ENCODE peak calls at places on chromosomes 5 and 9, in seven cellular contexts. T is fibroblast of the aortic adventitia, U is psoas muscle, M is kidney tubule cell, A is HuH-7, S is NCI-H1105, R is colonic mucosa. O is an unnamed sample.

GRCh38 chr9:98549401-98549800 is 159.3 kb downstream of the GABBR2 start:
- DNase-seq in T (no peak), A (no peak), U (no peak), M (no peak), S (no peak), R (no peak), O (no peak)

GRCh38 chr5:176595386-176595943 is 14.5 kb downstream of the GPRIN1 start:
- DNase-seq in S (no peak), R (no peak), M (no peak), U (no peak), T (no peak), A (no peak), O (no peak)

GRCh38 chr9:19232830-19233194 is 2.3 kb downstream of the DENND4C start:
- DNase-seq in S (no peak), A (no peak), R (no peak), M (peak; percentile 14), T (peak; percentile 71), U (no peak), O (no peak)

GRCh38 chr9:2170737-2171136 is 155.6 kb downstream of the SMARCA2 start:
- DNase-seq in R (no peak), T (no peak), M (no peak), U (no peak), S (no peak), A (no peak), O (no peak)

GRCh38 chr9:83701769-83702168 is 6.0 kb downstream of the UBQLN1 start:
- DNase-seq in A (no peak), S (no peak), U (no peak), M (peak; percentile 76), R (no peak), T (peak; percentile 80), O (no peak)

GRCh38 chr5:122144236-122144635 is 14.9 kb downstream of the ZNF474 start:
- DNase-seq in T (no peak), R (no peak), S (no peak), M (peak; percentile 36), U (no peak), A (no peak), O (no peak)

GRCh38 chr9:35690447-35691324 is 961 bp upstream of the TPM2 start:
- DNase-seq in U (peak; percentile 90), S (no peak), M (peak; percentile 56), T (peak; percentile 71), A (peak; percentile 82), R (peak; percentile 73), O (peak; percentile 93)

GRCh38 chr9:34986541-34987047 is 3.0 kb upstream of the DNAJB5 start:
- DNase-seq in S (peak; percentile 20), M (peak; percentile 35), U (no peak), T (no peak), A (no peak), R (no peak), O (peak; percentile 36)

GRCh38 chr5:121954086-121954485 is 7.7 kb upstream of the SRFBP1 start:
- DNase-seq in A (no peak), U (no peak), T (no peak), R (no peak), S (no peak), M (no peak), O (no peak)

GRCh38 chr5:112973036-112973435 is 3.6 kb upstream of the DCP2 start:
- DNase-seq in T (no peak), M (peak; percentile 69), R (no peak), U (no peak), S (no peak), A (no peak), O (no peak)

GRCh38 chr9:88754452-88754851 is 219.5 kb downstream of the NXNL2 start:
- DNase-seq in M (no peak), R (no peak), T (no peak), A (no peak), U (no peak), S (no peak), O (no peak)

GRCh38 chr5:107247427-107247826 is 423.3 kb downstream of the EFNA5 start:
- DNase-seq in R (no peak), A (no peak), S (no peak), T (no peak), M (peak; percentile 63), U (no peak), O (no peak)

GRCh38 chr9:95138474-95138873 is 179.0 kb downstream of the FANCC start:
- DNase-seq in S (peak; percentile 93), U (peak; percentile 88), M (peak; percentile 47), A (no peak), T (no peak), R (no peak), O (no peak)

GRCh38 chr9:69502671-69503301 is 169.4 kb downstream of the APBA1 start:
- DNase-seq in A (no peak), S (no peak), T (peak; percentile 49), R (no peak), M (peak; percentile 19), U (no peak), O (peak; percentile 32)

GRCh38 chr9:112012026-112012902 is 115.7 kb downstream of the UGCG start:
- DNase-seq in T (peak; percentile 96), M (peak; percentile 97), S (no peak), R (peak; percentile 73), A (no peak), U (peak; percentile 67), O (peak; percentile 91)

GRCh38 chr5:110371011-110371724 is 355.3 kb downstream of the TMEM232 start:
- DNase-seq in U (no peak), A (no peak), T (no peak), R (no peak), M (peak; percentile 89), S (no peak), O (no peak)

GRCh38 chr9:108994695-108995094 is 18.6 kb downstream of the CTNNAL1 start:
- DNase-seq in R (no peak), S (no peak), A (no peak), M (peak; percentile 87), U (peak; percentile 53), T (peak; percentile 65), O (peak; percentile 14)

GRCh38 chr9:61665829-61666228 is 476.0 kb downstream of the SPATA31A7 start:
- DNase-seq in R (no peak), U (no peak), M (no peak), T (no peak), S (no peak), A (no peak), O (no peak)

GRCh38 chr5:151186538-151186937 is 29.0 kb upstream of the ANXA6 start:
- DNase-seq in M (no peak), R (no peak), S (no peak), A (no peak), U (no peak), T (no peak), O (no peak)

GRCh38 chr5:94094793-94095441 is 353.5 kb upstream of the POU5F2 start:
- DNase-seq in T (no peak), U (no peak), S (no peak), M (peak; percentile 16), A (peak; percentile 7), R (no peak), O (no peak)

GRCh38 chr5:79560774-79561524 is 47.0 kb upstream of the HOMER1 start:
- DNase-seq in A (no peak), S (no peak), T (peak; percentile 75), M (peak; percentile 84), U (no peak), R (no peak), O (no peak)

GRCh38 chr5:159814810-159815585 is 101.3 kb upstream of the ADRA1B start:
- DNase-seq in R (no peak), S (no peak), A (no peak), T (peak; percentile 37), U (no peak), M (no peak), O (no peak)

GRCh38 chr5:160158087-160158486 is 38.8 kb upstream of the PWWP2A start:
- DNase-seq in T (no peak), M (no peak), S (no peak), U (no peak), A (no peak), R (no peak), O (no peak)

GRCh38 chr5:150053231-150053626 is 33.1 kb downstream of the CSF1R start:
- DNase-seq in T (peak; percentile 48), A (no peak), M (peak; percentile 82), U (peak; percentile 30), S (no peak), R (no peak), O (no peak)

GRCh38 chr5:114467729-114468128 is 105.9 kb downstream of the KCNN2 start:
- DNase-seq in U (no peak), T (no peak), A (no peak), M (peak; percentile 43), S (no peak), R (no peak), O (no peak)

GRCh38 chr5:180900178-180900577 is 1.2 kb downstream of the BTNL8 start:
- DNase-seq in R (no peak), U (no peak), M (no peak), T (no peak), A (no peak), S (no peak), O (no peak)